ENCODE peak calls at places on chromosomes 2 and 18, in five cellular contexts. Z is stimulated activated CD4-positive, alpha-beta T cell treated with anti-CD3 and anti-CD28 coated beads, Interleukin-1b, Interleukin-23, amount 100 ng/mL, for 48 hours; V is ascending aorta; S is SW 1271; K is Calu3. N is an unnamed sample.
A peak's percentile ranks its signal among the peaks of the same experiment; 100 is the strongest.

GRCh38 chr2:165793161-165793778 is 777 bp downstream of the GALNT3 start:
- DNase-seq in Z (no peak), V (no peak), S (no peak), K (peak; percentile 49), N (peak; percentile 32)

GRCh38 chr2:122478108-122478507 is 722.7 kb downstream of the TSN start:
- DNase-seq in Z (no peak), V (no peak), S (no peak), K (no peak), N (no peak)

GRCh38 chr2:164485541-164485940 is 135.7 kb downstream of the GRB14 start:
- DNase-seq in Z (no peak), V (no peak), S (no peak), K (peak; percentile 2), N (no peak)

GRCh38 chr2:72837171-72837570 is 11.3 kb upstream of the EXOC6B start:
- DNase-seq in Z (no peak), V (no peak), S (no peak), K (no peak), N (no peak)

GRCh38 chr18:65752625-65753325 is 2.0 kb downstream of the CDH7 start:
- DNase-seq in Z (no peak), V (no peak), S (no peak), K (no peak), N (no peak)

GRCh38 chr2:214395040-214395439 is 15.8 kb upstream of the VWC2L start:
- DNase-seq in Z (no peak), V (no peak), S (no peak), K (no peak), N (no peak)

GRCh38 chr2:234334146-234334545 is 162.7 kb downstream of the ARL4C start:
- DNase-seq in Z (no peak), V (no peak), S (no peak), K (no peak), N (no peak)

GRCh38 chr2:71466301-71467179 is 13.2 kb downstream of the DYSF start:
- DNase-seq in Z (no peak), V (peak; percentile 69), S (peak; percentile 21), K (peak; percentile 54), N (no peak)

GRCh38 chr2:216257089-216257488 is 115.2 kb downstream of the MARCHF4 start:
- DNase-seq in Z (no peak), V (no peak), S (no peak), K (no peak), N (no peak)

GRCh38 chr2:30208453-30208852 is 22.9 kb upstream of the LBH start:
- DNase-seq in Z (peak; percentile 28), V (peak; percentile 78), S (peak; percentile 75), K (peak; percentile 56), N (no peak)

GRCh38 chr2:216315817-216316603 is 56.3 kb downstream of the MARCHF4 start:
- DNase-seq in Z (no peak), V (no peak), S (peak; percentile 86), K (peak; percentile 70), N (no peak)

GRCh38 chr18:22034276-22034675 is 135.1 kb upstream of the GATA6 start:
- DNase-seq in Z (no peak), V (no peak), S (no peak), K (no peak), N (no peak)

GRCh38 chr2:238914648-238915015 is 66.7 kb downstream of the TWIST2 start:
- DNase-seq in Z (no peak), V (no peak), S (peak; percentile 11), K (no peak), N (no peak)

GRCh38 chr18:11981633-11982366 is 493 bp downstream of the IMPA2 start:
- DNase-seq in Z (peak; percentile 14), V (peak; percentile 78), S (no peak), K (peak; percentile 58), N (peak; percentile 20)

GRCh38 chr18:58391932-58392331 is 237.0 kb downstream of the ALPK2 start:
- DNase-seq in Z (no peak), V (peak; percentile 34), S (no peak), K (no peak), N (no peak)

GRCh38 chr18:70373062-70373519 is 84.2 kb downstream of the SOCS6 start:
- DNase-seq in Z (no peak), V (no peak), S (peak; percentile 79), K (no peak), N (no peak)

GRCh38 chr2:157866202-157866601 is 9.9 kb downstream of the ACVR1 start:
- DNase-seq in Z (no peak), V (no peak), S (no peak), K (no peak), N (no peak)

GRCh38 chr2:69164379-69164778 is 151.4 kb downstream of the ANTXR1 start:
- DNase-seq in Z (no peak), V (no peak), S (no peak), K (no peak), N (no peak)

GRCh38 chr2:11558206-11558886 is 24.5 kb downstream of the GREB1 start:
- DNase-seq in Z (no peak), V (peak; percentile 19), S (no peak), K (no peak), N (no peak)

GRCh38 chr2:182031956-182032355 is 46.3 kb downstream of the PPP1R1C start:
- DNase-seq in Z (no peak), V (no peak), S (no peak), K (no peak), N (no peak)

GRCh38 chr2:72803151-72803550 is 22.7 kb downstream of the EXOC6B start:
- DNase-seq in Z (no peak), V (no peak), S (no peak), K (no peak), N (no peak)

GRCh38 chr18:32389868-32390267 is 80.8 kb downstream of the GAREM1 start:
- DNase-seq in Z (no peak), V (no peak), S (no peak), K (peak; percentile 75), N (no peak)

GRCh38 chr18:75365230-75365629 is 62.3 kb downstream of the SMIM21 start:
- DNase-seq in Z (no peak), V (no peak), S (no peak), K (no peak), N (no peak)

GRCh38 chr2:228401065-228401912 is 219.8 kb upstream of the SPHKAP start:
- DNase-seq in Z (no peak), V (no peak), S (peak; percentile 6), K (no peak), N (no peak)

GRCh38 chr18:48080546-48080945 is 150.1 kb upstream of the SMAD2 start:
- DNase-seq in Z (no peak), V (no peak), S (no peak), K (no peak), N (no peak)

GRCh38 chr18:3450358-3451107 is 561 bp downstream of the TGIF1 start:
- DNase-seq in Z (peak; percentile 60), V (peak; percentile 84), S (no peak), K (peak; percentile 36), N (peak; percentile 65)

GRCh38 chr2:241666627-241667400 is 19.8 kb downstream of the DTYMK start:
- DNase-seq in Z (no peak), V (no peak), S (no peak), K (no peak), N (no peak)

GRCh38 chr2:154240921-154241379 is 369.2 kb downstream of the GALNT13 start:
- DNase-seq in Z (no peak), V (no peak), S (no peak), K (no peak), N (no peak)

GRCh38 chr2:241869087-241869961 is at the start of gene RTP5:
- DNase-seq in Z (no peak), V (no peak), S (no peak), K (no peak), N (no peak)

GRCh38 chr2:9753665-9754531 is 89.4 kb upstream of the TAF1B start:
- DNase-seq in Z (peak; percentile 72), V (no peak), S (no peak), K (peak; percentile 52), N (peak; percentile 58)

GRCh38 chr2:200812122-200813022 is 662 bp downstream of the BZW1 start:
- DNase-seq in Z (peak; percentile 57), V (peak; percentile 89), S (peak; percentile 46), K (peak; percentile 89), N (peak; percentile 73)